ENCODE peak calls at places on chromosome 12, in seven cellular contexts. U, Y, N, X, P, C and F are unnamed samples.
A peak's percentile ranks its signal among the peaks of the same experiment; 100 is the strongest.

GRCh38 chr12:24894869-24895268 is 54.0 kb downstream of the BCAT1 start:
- DNase-seq in U (no peak), Y (no peak), N (no peak), X (no peak), P (no peak), C (no peak), F (no peak)

GRCh38 chr12:59164991-59165718 is 244.9 kb upstream of the LRIG3 start:
- DNase-seq in U (no peak), Y (no peak), N (peak; percentile 64), X (no peak), P (peak; percentile 16), C (no peak), F (peak; percentile 35)

GRCh38 chr12:26746315-26746714 is 86.7 kb downstream of the ITPR2 start:
- DNase-seq in U (no peak), Y (no peak), N (peak; percentile 84), X (no peak), P (no peak), C (no peak), F (no peak)

GRCh38 chr12:108664338-108665258 is 30.9 kb upstream of the SELPLG start:
- DNase-seq in U (peak; percentile 79), Y (peak; percentile 97), N (peak; percentile 95), X (peak; percentile 90), P (peak; percentile 87), C (peak; percentile 90), F (peak; percentile 96)

GRCh38 chr12:88310069-88310468 is 168.0 kb downstream of the TMTC3 start:
- DNase-seq in U (no peak), Y (no peak), N (peak; percentile 88), X (no peak), P (no peak), C (no peak), F (no peak)

GRCh38 chr12:53049582-53050318 is at the start of gene TNS2:
- DNase-seq in U (peak; percentile 21), Y (peak; percentile 96), N (peak; percentile 40), X (peak; percentile 88), P (no peak), C (peak; percentile 85), F (no peak)

GRCh38 chr12:40016960-40017359 is 88.9 kb downstream of the SLC2A13 start:
- DNase-seq in U (peak; percentile 16), Y (no peak), N (peak; percentile 89), X (no peak), P (no peak), C (no peak), F (no peak)

GRCh38 chr12:32107376-32108267 is 975 bp downstream of the BICD1 start:
- DNase-seq in U (peak; percentile 35), Y (no peak), N (peak; percentile 80), X (no peak), P (peak; percentile 16), C (peak; percentile 25), F (no peak)

GRCh38 chr12:34294137-34294536 is 271.8 kb downstream of the ALG10 start:
- DNase-seq in U (no peak), Y (no peak), N (no peak), X (peak; percentile 37), P (no peak), C (no peak), F (no peak)

GRCh38 chr12:32198555-32198954 is 91.9 kb downstream of the BICD1 start:
- DNase-seq in U (no peak), Y (no peak), N (peak; percentile 66), X (no peak), P (peak; percentile 10), C (no peak), F (no peak)

GRCh38 chr12:104312202-104312601 is 8.7 kb downstream of the EID3 start:
- DNase-seq in U (no peak), Y (no peak), N (no peak), X (no peak), P (no peak), C (no peak), F (no peak)

GRCh38 chr12:13275366-13275765 is 78.8 kb downstream of the EMP1 start:
- DNase-seq in U (no peak), Y (no peak), N (no peak), X (no peak), P (no peak), C (no peak), F (no peak)

GRCh38 chr12:75550906-75551305 is 39.5 kb upstream of the KRR1 start:
- DNase-seq in U (no peak), Y (no peak), N (no peak), X (no peak), P (no peak), C (no peak), F (no peak)

GRCh38 chr12:69500631-69501030 is 30.4 kb downstream of the FRS2 start:
- DNase-seq in U (no peak), Y (no peak), N (peak; percentile 50), X (no peak), P (no peak), C (no peak), F (no peak)

GRCh38 chr12:64137117-64137516 is 85.0 kb downstream of the KICS2 start:
- DNase-seq in U (no peak), Y (no peak), N (peak; percentile 59), X (no peak), P (no peak), C (no peak), F (no peak)

GRCh38 chr12:52022841-52023181 is 16.1 kb downstream of the TAMALIN start:
- DNase-seq in U (peak; percentile 51), Y (no peak), N (no peak), X (peak; percentile 84), P (no peak), C (no peak), F (no peak)

GRCh38 chr12:106091421-106091820 is 47.3 kb downstream of the NUAK1 start:
- DNase-seq in U (no peak), Y (no peak), N (no peak), X (no peak), P (no peak), C (no peak), F (no peak)

GRCh38 chr12:116456307-116456641 is 102.9 kb upstream of the MAP1LC3B2 start:
- DNase-seq in U (no peak), Y (no peak), N (no peak), X (peak; percentile 9), P (no peak), C (no peak), F (no peak)

GRCh38 chr12:94650143-94651056 is at the start of gene TMCC3:
- DNase-seq in U (no peak), Y (no peak), N (no peak), X (peak; percentile 91), P (no peak), C (peak; percentile 43), F (peak; percentile 16)

GRCh38 chr12:54060975-54061778 is 7.5 kb downstream of the HOXC4 start:
- DNase-seq in U (no peak), Y (no peak), N (no peak), X (no peak), P (no peak), C (no peak), F (no peak)

GRCh38 chr12:71581206-71581605 is 82.4 kb downstream of the ZFC3H1 start:
- DNase-seq in U (no peak), Y (no peak), N (no peak), X (no peak), P (no peak), C (no peak), F (no peak)

DNA sequence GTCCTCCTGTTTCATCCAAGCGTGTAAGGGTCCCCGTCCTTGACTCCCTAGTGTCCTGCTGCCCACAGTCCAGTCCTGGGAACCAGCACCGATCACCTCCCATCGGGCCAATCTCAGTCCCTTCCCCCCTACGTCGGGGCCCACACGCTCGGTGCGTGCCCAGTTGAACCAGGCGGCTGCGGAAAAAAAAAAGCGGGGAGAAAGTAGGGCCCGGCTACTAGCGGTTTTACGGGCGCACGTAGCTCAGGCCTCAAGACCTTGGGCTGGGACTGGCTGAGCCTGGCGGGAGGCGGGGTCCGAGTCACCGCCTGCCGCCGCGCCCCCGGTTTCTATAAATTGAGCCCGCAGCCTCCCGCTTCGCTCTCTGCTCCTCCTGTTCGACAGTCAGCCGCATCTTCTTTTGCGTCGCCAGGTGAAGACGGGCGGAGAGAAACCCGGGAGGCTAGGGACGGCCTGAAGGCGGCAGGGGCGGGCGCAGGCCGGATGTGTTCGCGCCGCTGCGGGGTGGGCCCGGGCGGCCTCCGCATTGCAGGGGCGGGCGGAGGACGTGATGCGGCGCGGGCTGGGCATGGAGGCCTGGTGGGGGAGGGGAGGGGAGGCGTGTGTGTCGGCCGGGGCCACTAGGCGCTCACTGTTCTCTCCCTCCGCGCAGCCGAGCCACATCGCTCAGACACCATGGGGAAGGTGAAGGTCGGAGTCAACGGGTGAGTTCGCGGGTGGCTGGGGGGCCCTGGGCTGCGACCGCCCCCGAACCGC is at the start of gene GAPDH:
- DNase-seq in U (peak; percentile 90), Y (peak; percentile 97), N (peak; percentile 97), X (peak; percentile 97), P (peak; percentile 96), C (peak; percentile 97), F (peak; percentile 97)
- TF ChIP-seq POLR2A in U (peak; percentile 99), Y (peak; percentile 97), N (peak; percentile 100), X (peak; percentile 92), P (peak; percentile 99), C (no peak), F (peak; percentile 92)

DNA sequence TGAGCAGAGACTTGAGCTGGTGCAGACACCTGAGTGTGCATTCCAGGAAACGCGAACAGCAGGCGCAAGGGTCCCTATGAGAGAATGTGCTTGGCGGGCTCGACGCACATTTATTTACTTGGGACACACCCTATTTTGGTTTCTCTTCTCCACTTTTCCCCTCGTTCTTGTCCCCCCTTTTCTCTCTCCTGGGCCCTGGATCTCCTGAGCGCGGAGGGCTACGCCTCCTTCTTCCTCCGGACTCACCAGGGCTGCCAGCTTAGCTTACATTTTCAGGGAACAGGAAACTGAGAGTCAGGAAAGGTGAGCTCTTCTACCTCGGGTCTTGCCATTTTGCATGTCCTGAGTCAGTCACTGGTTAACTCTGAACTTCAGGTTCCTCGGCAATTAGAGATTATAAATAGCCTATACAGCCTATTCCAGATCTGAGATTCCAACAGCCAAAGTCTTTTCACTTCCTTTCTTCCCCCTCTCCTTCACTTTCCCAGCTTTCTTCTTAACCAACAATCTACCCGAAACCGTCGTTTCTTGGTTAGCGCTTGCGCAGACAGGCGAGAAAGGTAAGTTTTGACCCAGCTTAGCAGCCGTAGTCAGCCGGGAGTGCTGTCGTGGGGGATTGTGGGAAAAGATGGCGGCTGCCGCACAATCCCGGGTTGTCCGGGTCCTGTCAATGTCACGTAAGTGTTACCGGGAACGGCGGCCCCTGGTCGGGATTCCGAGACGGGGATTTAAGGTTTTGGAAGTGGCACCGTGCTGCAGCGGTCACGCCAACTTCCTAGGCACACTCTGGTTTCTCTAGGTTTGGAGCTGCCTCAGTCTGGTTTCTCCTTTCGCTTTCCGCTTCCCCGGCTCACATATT is at the start of the genes AKAP3 and NDUFA9:
- DNase-seq in U (peak; percentile 70), Y (peak; percentile 95), N (peak; percentile 83), X (peak; percentile 94), P (peak; percentile 66), C (peak; percentile 93), F (peak; percentile 89)
- TF ChIP-seq POLR2A in U (peak; percentile 90), Y (no peak), N (peak; percentile 71), X (no peak), P (peak; percentile 83), C (no peak), F (peak; percentile 87)

GRCh38 chr12:3168775-3169221 is 91.6 kb downstream of the TSPAN9 start:
- DNase-seq in U (no peak), Y (no peak), N (peak; percentile 99), X (no peak), P (peak; percentile 72), C (no peak), F (no peak)
- TF ChIP-seq POLR2A in U (no peak), Y (no peak), N (peak; percentile 47), X (no peak), P (no peak), C (no peak), F (no peak)

DNA sequence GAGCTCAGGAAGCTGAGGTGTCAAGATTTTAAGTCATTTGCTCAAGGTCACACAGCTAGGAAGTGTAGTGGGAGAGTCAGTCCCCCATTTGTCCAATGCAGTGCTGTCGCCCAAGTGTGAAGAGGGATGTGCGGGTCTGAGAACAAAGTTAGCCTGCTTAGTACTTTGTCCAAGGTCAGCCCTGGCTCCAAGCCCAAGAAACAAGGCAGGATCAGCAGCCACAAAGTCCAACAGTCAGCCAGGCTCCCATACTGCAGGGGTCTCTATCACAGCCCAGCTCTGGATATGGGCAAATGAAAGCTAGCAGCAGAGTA is 90.8 kb upstream of the EEA1 start:
- DNase-seq in U (no peak), Y (no peak), N (no peak), X (no peak), P (no peak), C (peak; percentile 74), F (no peak)
- TF ChIP-seq POLR2A in U (no peak), Y (no peak), N (no peak), X (no peak), P (no peak), C (no peak), F (no peak)